ENCODE peak calls at places on chromosomes 12 and 14, in four cellular contexts. T is heart right ventricle, Z is GM23338, A is fibroblast of lung. Q is an unnamed sample.

GRCh38 chr14:50834802-50835276 is 3.9 kb upstream of the NIN start:
- DNase-seq in T (no peak), Z (no peak), A (no peak), Q (no peak)

GRCh38 chr12:54228471-54228870 is 39.7 kb upstream of the SMUG1 start:
- DNase-seq in A (no peak), T (no peak), Z (no peak), Q (no peak)

GRCh38 chr12:127685476-127686234 is 581.3 kb upstream of the TMEM132C start:
- DNase-seq in Z (no peak), T (no peak), A (no peak), Q (no peak)

GRCh38 chr12:92144631-92145480 is 790 bp downstream of the BTG1 start:
- DNase-seq in Z (peak; percentile 40), A (peak; percentile 74), T (peak; percentile 52), Q (peak; percentile 63)

GRCh38 chr12:62744551-62744950 is 190.4 kb downstream of the PPM1H start:
- DNase-seq in T (peak; percentile 24), A (peak; percentile 66), Z (no peak), Q (peak; percentile 46)

GRCh38 chr14:73232984-73233383 is 4.3 kb upstream of the PAPLN start:
- DNase-seq in T (no peak), A (no peak), Z (no peak), Q (no peak)

GRCh38 chr14:22896760-22897159 is 13.7 kb downstream of the REM2 start:
- DNase-seq in Z (peak; percentile 86), A (no peak), T (no peak), Q (no peak)

GRCh38 chr14:45095143-45095542 is 11.2 kb downstream of the PRPF39 start:
- DNase-seq in A (no peak), Z (no peak), T (no peak), Q (no peak)

GRCh38 chr14:64937176-64937820 is 5.2 kb downstream of the GPX2 start:
- DNase-seq in Z (no peak), T (no peak), A (no peak), Q (no peak)

GRCh38 chr12:119153477-119154434 is 25.0 kb upstream of the HSPB8 start:
- DNase-seq in A (peak; percentile 7), T (peak; percentile 67), Z (peak; percentile 100), Q (no peak)

GRCh38 chr12:67671419-67671818 is 22.9 kb downstream of the DYRK2 start:
- DNase-seq in A (peak; percentile 84), T (no peak), Z (no peak), Q (peak; percentile 81)

GRCh38 chr14:52949711-52950409 is 990 bp downstream of the FERMT2 start:
- DNase-seq in T (no peak), A (peak; percentile 70), Z (no peak), Q (peak; percentile 63)

GRCh38 chr12:25694072-25694471 is 141.0 kb upstream of the LMNTD1 start:
- DNase-seq in T (no peak), A (peak; percentile 94), Z (no peak), Q (peak; percentile 94)

GRCh38 chr12:54932038-54932437 is 52.5 kb downstream of the TESPA1 start:
- DNase-seq in T (no peak), A (no peak), Z (no peak), Q (no peak)

GRCh38 chr12:52215587-52216031 is 17.4 kb upstream of the KRT7 start:
- DNase-seq in T (no peak), A (peak; percentile 84), Z (no peak), Q (peak; percentile 75)

GRCh38 chr12:4346931-4347330 is 25.9 kb downstream of the TIGAR start:
- DNase-seq in T (no peak), Z (no peak), A (no peak), Q (no peak)

GRCh38 chr14:59215353-59215752 is 26.9 kb downstream of the DAAM1 start:
- DNase-seq in T (peak; percentile 79), A (peak; percentile 79), Z (no peak), Q (peak; percentile 66)

GRCh38 chr14:65170318-65170717 is 68.0 kb upstream of the MAX start:
- DNase-seq in T (no peak), Z (no peak), A (no peak), Q (peak; percentile 20)

GRCh38 chr12:89636054-89636775 is 72.4 kb downstream of the ATP2B1 start:
- DNase-seq in T (no peak), A (peak; percentile 68), Z (no peak), Q (peak; percentile 62)

GRCh38 chr14:56173360-56173922 is 55.2 kb downstream of the PELI2 start:
- DNase-seq in T (no peak), A (no peak), Z (no peak), Q (no peak)

GRCh38 chr14:56172571-56172971 is 54.4 kb downstream of the PELI2 start:
- DNase-seq in Z (no peak), A (peak; percentile 91), T (no peak), Q (peak; percentile 88)

GRCh38 chr14:56172074-56172473 is 53.9 kb downstream of the PELI2 start:
- DNase-seq in A (no peak), T (no peak), Z (no peak), Q (no peak)

GRCh38 chr14:56170028-56170427 is 51.8 kb downstream of the PELI2 start:
- DNase-seq in T (no peak), A (peak; percentile 36), Z (no peak), Q (peak; percentile 25)

DNA sequence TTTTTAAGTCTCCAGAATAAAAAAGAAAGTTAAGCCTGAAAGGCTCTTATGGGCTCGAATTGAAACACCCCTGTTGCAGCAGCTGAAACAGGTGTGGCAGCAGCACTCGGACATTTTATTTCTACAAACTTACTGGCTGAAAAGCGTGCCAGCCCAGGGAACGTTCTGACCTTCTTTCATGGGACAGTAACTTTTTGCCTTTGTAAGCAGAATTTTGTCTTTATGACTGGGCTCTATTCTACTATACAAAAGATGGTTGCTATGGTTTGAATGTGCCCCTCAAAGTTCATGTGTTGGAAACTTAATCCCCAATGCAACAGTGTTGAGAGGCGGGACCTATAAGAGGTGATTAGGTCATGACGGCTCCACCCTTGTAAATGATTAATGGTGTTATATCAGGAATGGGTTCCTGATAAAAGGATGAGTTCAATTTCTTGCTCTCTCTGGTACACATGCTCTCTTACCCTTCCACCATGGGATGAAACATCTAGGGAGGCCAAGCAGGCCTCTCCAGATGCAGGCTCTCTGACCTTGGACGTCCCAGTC is 52.7 kb downstream of the PELI2 start:
- DNase-seq in T (no peak), A (no peak), Z (no peak), Q (no peak)
- H3K4me1 ChIP-seq in T (peaks cover 13% of the 10 kb centered on the region), A (peaks cover 11% of the 10 kb centered on the region), Z (peaks cover 6% of the 10 kb centered on the region), Q (peaks cover 17% of the 10 kb centered on the region)

GRCh38 chr14:62501021-62501750 is 544.1 kb downstream of the KCNH5 start:
- DNase-seq in T (no peak), A (no peak), Z (no peak), Q (no peak)
- H3K4me1 ChIP-seq in T (no peaks in the 10 kb centered on the region), A (no peaks in the 10 kb centered on the region), Z (no peaks in the 10 kb centered on the region), Q (no peaks in the 10 kb centered on the region)

GRCh38 chr12:95953000-95953399 is 9.9 kb downstream of the AMDHD1 start:
- DNase-seq in Z (no peak), A (no peak), T (no peak), Q (no peak)
- H3K4me1 ChIP-seq in Z (peaks cover 12% of the 10 kb centered on the region), A (no peaks in the 10 kb centered on the region), T (no peaks in the 10 kb centered on the region), Q (no peaks in the 10 kb centered on the region)

DNA sequence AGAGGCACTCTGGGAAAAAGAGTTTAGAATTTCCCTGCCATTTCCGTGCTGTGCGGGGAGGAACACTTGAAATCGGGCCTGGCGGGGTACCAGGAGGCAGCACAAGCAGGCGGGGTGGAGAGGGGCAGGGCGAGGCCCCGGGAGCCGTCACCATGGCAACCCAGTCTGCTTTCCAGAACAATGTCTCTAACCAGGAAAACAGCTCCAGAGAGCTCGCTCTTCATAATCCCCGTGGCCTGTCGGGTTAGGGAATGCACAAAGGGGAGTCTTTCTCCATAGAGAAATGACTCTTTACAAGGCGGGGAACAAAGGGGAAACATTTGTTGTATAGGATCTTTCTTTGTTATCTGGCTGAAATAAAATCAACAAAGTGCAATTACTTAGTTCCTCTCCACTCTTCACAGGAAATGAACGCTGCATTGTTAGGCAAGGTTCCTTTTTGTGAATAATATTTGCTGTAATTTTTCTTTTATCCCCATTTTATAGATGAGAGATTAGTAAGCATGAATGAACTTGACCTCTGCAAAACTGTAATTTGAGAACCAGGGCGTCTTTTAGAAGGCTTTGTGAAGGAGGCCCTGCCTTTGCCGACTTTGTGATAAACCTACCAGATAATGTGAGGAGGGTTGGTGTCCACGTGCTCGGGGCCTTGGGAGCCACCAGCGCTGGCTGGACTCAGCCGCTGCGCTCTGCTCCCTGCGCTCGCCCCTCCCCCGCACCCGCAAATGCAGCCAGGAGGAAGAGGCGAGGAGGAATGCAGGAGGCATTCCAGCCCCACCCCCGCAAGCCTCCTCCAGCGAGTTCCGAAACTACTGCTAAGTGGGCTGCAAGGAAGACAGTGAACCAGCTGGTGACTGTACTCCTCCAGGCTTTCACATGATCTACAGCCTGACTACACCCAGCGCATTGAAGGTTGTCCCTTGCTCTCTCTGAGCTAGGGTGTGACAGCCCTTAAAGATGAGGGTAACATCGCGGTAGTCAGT is 105.2 kb upstream of the ATF7IP start:
- DNase-seq in Z (peak; percentile 98), T (peak; percentile 90), A (peak; percentile 98), Q (peak; percentile 96)
- H3K4me1 ChIP-seq in Z (peaks cover 42% of the 10 kb centered on the region), T (peaks cover 61% of the 10 kb centered on the region), A (peaks cover 12% of the 10 kb centered on the region), Q (peaks cover 32% of the 10 kb centered on the region)

GRCh38 chr12:105104762-105105161 is 2.8 kb upstream of the WASHC4 start:
- DNase-seq in Z (no peak), T (no peak), A (no peak), Q (no peak)

GRCh38 chr12:105100207-105100985 is 7.1 kb upstream of the WASHC4 start:
- DNase-seq in Z (no peak), T (no peak), A (peak; percentile 67), Q (peak; percentile 55)

GRCh38 chr12:105102673-105103072 is 4.9 kb upstream of the WASHC4 start:
- DNase-seq in Z (no peak), T (no peak), A (no peak), Q (no peak)

GRCh38 chr12:105100998-105101397 is 6.5 kb upstream of the WASHC4 start:
- DNase-seq in Z (no peak), A (no peak), T (no peak), Q (no peak)

GRCh38 chr12:105099355-105099754 is 8.2 kb upstream of the WASHC4 start:
- DNase-seq in Z (no peak), T (no peak), A (no peak), Q (no peak)
- H3K4me1 ChIP-seq in Z (no peaks in the 10 kb centered on the region), T (no peaks in the 10 kb centered on the region), A (peaks cover 2% of the 10 kb centered on the region), Q (no peaks in the 10 kb centered on the region)

GRCh38 chr14:69716483-69717187 is 50.3 kb upstream of the SRSF5 start:
- DNase-seq in T (no peak), A (peak; percentile 95), Z (no peak), Q (peak; percentile 95)
- H3K4me1 ChIP-seq in T (peaks cover 90% of the 10 kb centered on the region), A (peaks cover 20% of the 10 kb centered on the region), Z (peaks cover 31% of the 10 kb centered on the region), Q (peaks cover 37% of the 10 kb centered on the region)

GRCh38 chr14:67392728-67393314 is 19.1 kb downstream of the PLEK2 start:
- DNase-seq in Z (no peak), T (no peak), A (no peak), Q (no peak)

GRCh38 chr14:67389261-67389660 is 22.7 kb downstream of the PLEK2 start:
- DNase-seq in T (no peak), A (no peak), Z (no peak), Q (no peak)

GRCh38 chr14:67392123-67392522 is 19.8 kb downstream of the PLEK2 start:
- DNase-seq in A (no peak), T (no peak), Z (no peak), Q (no peak)

GRCh38 chr14:67391266-67391665 is 20.7 kb downstream of the PLEK2 start:
- DNase-seq in T (no peak), Z (no peak), A (no peak), Q (no peak)

GRCh38 chr14:67390135-67390534 is 21.8 kb downstream of the PLEK2 start:
- DNase-seq in T (no peak), A (no peak), Z (no peak), Q (no peak)
- H3K4me1 ChIP-seq in T (no peaks in the 10 kb centered on the region), A (no peaks in the 10 kb centered on the region), Z (no peaks in the 10 kb centered on the region), Q (peaks cover 5% of the 10 kb centered on the region)

Q was measured in astrocyte.